ENCODE peak calls at places on chromosomes 7 and 10, in nine cellular contexts. L, D, C, N, X, K, P, O and E are unnamed samples.

GRCh38 chr10:88989824-88990527 is 622 bp upstream of the FAS start:
- DNase-seq in L (peak; percentile 95), D (peak; percentile 73), C (no peak), N (peak; percentile 86), X (no peak), K (no peak), P (no peak), O (peak; percentile 81), E (no peak)

GRCh38 chr10:95406651-95407280 is 116.0 kb upstream of the PDLIM1 start:
- DNase-seq in L (no peak), D (peak; percentile 26), C (no peak), N (no peak), X (no peak), K (no peak), P (no peak), O (no peak), E (no peak)

GRCh38 chr7:51144178-51144577 is 172.4 kb downstream of the COBL start:
- DNase-seq in L (no peak), D (no peak), C (no peak), N (no peak), X (no peak), K (no peak), P (no peak), O (no peak), E (no peak)

GRCh38 chr10:33291053-33291592 is 43.3 kb downstream of the NRP1 start:
- DNase-seq in L (peak; percentile 91), D (peak; percentile 94), C (no peak), N (peak; percentile 87), X (no peak), K (no peak), P (no peak), O (no peak), E (no peak)

GRCh38 chr10:11097686-11098085 is 80.0 kb downstream of the CELF2 start:
- DNase-seq in L (no peak), D (no peak), C (no peak), N (no peak), X (no peak), K (no peak), P (no peak), O (no peak), E (no peak)

GRCh38 chr7:19377611-19378339 is 232.6 kb upstream of the FERD3L start:
- DNase-seq in L (peak; percentile 40), D (peak; percentile 83), C (no peak), N (peak; percentile 90), X (peak; percentile 6), K (peak; percentile 1), P (no peak), O (no peak), E (no peak)

GRCh38 chr7:55245271-55245723 is 119.8 kb upstream of the LANCL2 start:
- DNase-seq in L (peak; percentile 92), D (peak; percentile 98), C (no peak), N (peak; percentile 93), X (no peak), K (no peak), P (no peak), O (no peak), E (no peak)

GRCh38 chr7:84674236-84674913 is 479.8 kb upstream of the SEMA3A start:
- DNase-seq in L (peak; percentile 60), D (peak; percentile 54), C (no peak), N (no peak), X (no peak), K (no peak), P (no peak), O (peak; percentile 63), E (no peak)

GRCh38 chr7:135716677-135717238 is 11.2 kb downstream of the SLC13A4 start:
- DNase-seq in L (peak; percentile 87), D (peak; percentile 90), C (no peak), N (peak; percentile 88), X (no peak), K (peak; percentile 57), P (no peak), O (peak; percentile 81), E (no peak)

GRCh38 chr7:140402178-140402835 is 1.6 kb upstream of the RAB19 start:
- DNase-seq in L (peak; percentile 83), D (peak; percentile 72), C (no peak), N (peak; percentile 76), X (no peak), K (no peak), P (no peak), O (no peak), E (no peak)

GRCh38 chr7:137480824-137481365 is 137.4 kb upstream of the PTN start:
- DNase-seq in L (no peak), D (no peak), C (no peak), N (no peak), X (no peak), K (no peak), P (no peak), O (no peak), E (no peak)

GRCh38 chr10:77890097-77890496 is 36.5 kb downstream of the DLG5 start:
- DNase-seq in L (no peak), D (no peak), C (no peak), N (no peak), X (peak; percentile 60), K (no peak), P (no peak), O (no peak), E (no peak)

GRCh38 chr10:128186959-128187787 is 61.0 kb upstream of the MKI67 start:
- DNase-seq in L (no peak), D (no peak), C (no peak), N (no peak), X (no peak), K (peak; percentile 78), P (no peak), O (no peak), E (peak; percentile 89)

GRCh38 chr7:151925446-151926335 is 30.6 kb upstream of the GALNTL5 start:
- DNase-seq in L (peak; percentile 24), D (no peak), C (no peak), N (no peak), X (peak; percentile 36), K (peak; percentile 38), P (no peak), O (no peak), E (no peak)

GRCh38 chr10:110353244-110354119 is 48.8 kb upstream of the SMNDC1 start:
- DNase-seq in L (peak; percentile 99), D (peak; percentile 95), C (peak; percentile 31), N (peak; percentile 99), X (peak; percentile 12), K (no peak), P (no peak), O (peak; percentile 66), E (no peak)

GRCh38 chr7:1117321-1117928 is 29.5 kb downstream of the GPER1 start:
- DNase-seq in L (no peak), D (no peak), C (no peak), N (no peak), X (no peak), K (no peak), P (no peak), O (no peak), E (no peak)

GRCh38 chr10:68231916-68232315 is at the start of gene ATOH7:
- DNase-seq in L (no peak), D (no peak), C (peak; percentile 47), N (peak; percentile 7), X (no peak), K (no peak), P (no peak), O (no peak), E (no peak)

GRCh38 chr7:30596043-30596641 is 1.5 kb downstream of the GARS1 start:
- DNase-seq in L (peak; percentile 77), D (peak; percentile 40), C (peak; percentile 15), N (peak; percentile 41), X (no peak), K (peak; percentile 60), P (no peak), O (peak; percentile 43), E (peak; percentile 47)

GRCh38 chr10:35329520-35329919 is 6.8 kb upstream of the CCNY start:
- DNase-seq in L (no peak), D (no peak), C (peak; percentile 67), N (no peak), X (no peak), K (no peak), P (no peak), O (no peak), E (no peak)
- H3K9ac ChIP-seq in L (no peak overlapping the region), D (no peak overlapping the region), C (no peak overlapping the region), N (no peak overlapping the region), X (no peak overlapping the region), K (no peak overlapping the region), P (no peak overlapping the region), O (no peak overlapping the region), E (no peak overlapping the region)

GRCh38 chr7:39566056-39566921 is at the start of gene YAE1:
- DNase-seq in L (peak; percentile 90), D (peak; percentile 78), C (peak; percentile 90), N (peak; percentile 64), X (peak; percentile 90), K (peak; percentile 98), P (peak; percentile 75), O (peak; percentile 75), E (peak; percentile 87)

GRCh38 chr7:39565538-39565937 is 666 bp upstream of the YAE1 start:
- DNase-seq in L (peak; percentile 12), D (no peak), C (no peak), N (no peak), X (no peak), K (no peak), P (no peak), O (peak; percentile 9), E (no peak)

GRCh38 chr7:39560398-39560797 is 5.8 kb upstream of the YAE1 start:
- DNase-seq in L (peak; percentile 11), D (no peak), C (no peak), N (no peak), X (no peak), K (no peak), P (no peak), O (peak; percentile 9), E (no peak)

GRCh38 chr7:39557222-39557621 is 9.0 kb upstream of the YAE1 start:
- DNase-seq in L (no peak), D (no peak), C (no peak), N (no peak), X (peak; percentile 40), K (no peak), P (no peak), O (no peak), E (no peak)

GRCh38 chr7:39560997-39561396 is 5.2 kb upstream of the YAE1 start:
- DNase-seq in L (no peak), D (no peak), C (no peak), N (no peak), X (no peak), K (no peak), P (no peak), O (no peak), E (no peak)
- H2AFZ ChIP-seq in L (no peak overlapping the region), D (no peak overlapping the region), C (no peak overlapping the region), N (no peak overlapping the region), X (no peak overlapping the region), K (no peak overlapping the region), P (peak overlapping the region; percentile 51), O (no peak overlapping the region), E (no peak overlapping the region)

DNA sequence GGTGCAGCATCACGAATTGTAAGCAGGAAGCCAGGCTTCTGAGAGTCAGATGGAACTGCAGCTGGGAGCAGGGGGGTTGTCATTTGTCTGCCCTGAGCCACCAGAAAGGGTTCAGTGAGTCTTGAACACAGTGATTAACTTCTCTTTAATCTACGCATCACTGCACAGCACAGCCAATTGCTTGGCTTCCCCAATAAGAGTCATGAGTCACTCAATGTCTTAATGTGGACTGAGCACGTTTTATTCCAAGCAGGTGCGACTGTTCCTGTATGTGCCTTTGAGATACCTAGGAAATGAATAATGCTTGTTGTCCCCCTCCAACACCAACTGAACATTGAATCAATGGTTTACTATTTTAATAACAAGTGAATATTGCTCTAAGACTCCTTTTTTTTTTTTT is 26.0 kb upstream of the PLEKHA1 start:
- DNase-seq in L (no peak), D (peak; percentile 61), C (peak; percentile 86), N (no peak), X (no peak), K (no peak), P (peak; percentile 60), O (no peak), E (no peak)
- H3K4me1 ChIP-seq in L (peaks cover 6% of the 10 kb centered on the region), D (no peaks in the 10 kb centered on the region), C (peaks cover 28% of the 10 kb centered on the region), N (no peaks in the 10 kb centered on the region), X (no peaks in the 10 kb centered on the region), K (no peaks in the 10 kb centered on the region), P (peaks cover 19% of the 10 kb centered on the region), O (no peaks in the 10 kb centered on the region), E (no peaks in the 10 kb centered on the region)

GRCh38 chr7:156275292-156275691 is 365.3 kb upstream of the RNF32 start:
- DNase-seq in L (no peak), D (no peak), C (no peak), N (no peak), X (no peak), K (no peak), P (no peak), O (no peak), E (no peak)
- H3K9ac ChIP-seq in L (no peak overlapping the region), D (no peak overlapping the region), C (no peak overlapping the region), N (no peak overlapping the region), X (no peak overlapping the region), K (no peak overlapping the region), P (no peak overlapping the region), O (no peak overlapping the region), E (no peak overlapping the region)